ENCODE peak calls at places on chromosome 1, in four cellular contexts. P is HL-60; Z is fibroblast of mammary gland; H is activated CD8-positive, alpha-beta memory T cell treated with anti-CD3 and anti-CD28 coated beads, Interleukin-2, amount 50 U/mL, for 48 hours. C is an unnamed sample.
A peak's percentile ranks its signal among the peaks of the same experiment; 100 is the strongest.

GRCh38 chr1:205567716-205568115 is 63.2 kb downstream of the CDK18 start:
- DNase-seq in P (no peak), Z (no peak), H (peak; percentile 44), C (no peak)

GRCh38 chr1:48776400-48777218 is at the start of gene BEND5:
- DNase-seq in P (no peak), Z (no peak), H (peak; percentile 79), C (no peak)

GRCh38 chr1:227754958-227755357 is 19.7 kb downstream of the SNAP47 start:
- DNase-seq in P (no peak), Z (no peak), H (no peak), C (no peak)

GRCh38 chr1:32345289-32345827 is 9.3 kb upstream of the MARCKSL1 start:
- DNase-seq in P (no peak), Z (peak; percentile 28), H (no peak), C (no peak)

GRCh38 chr1:160626560-160627342 is 20.1 kb downstream of the SLAMF1 start:
- DNase-seq in P (no peak), Z (no peak), H (no peak), C (no peak)

GRCh38 chr1:2593251-2593878 is 6.8 kb downstream of the PRXL2B start:
- DNase-seq in P (no peak), Z (no peak), H (no peak), C (no peak)

GRCh38 chr1:38589036-38589435 is 270.5 kb downstream of the RRAGC start:
- DNase-seq in P (no peak), Z (peak; percentile 14), H (no peak), C (no peak)

GRCh38 chr1:170662561-170662971 is 1.4 kb upstream of the PRRX1 start:
- DNase-seq in P (no peak), Z (peak; percentile 58), H (no peak), C (no peak)

GRCh38 chr1:198806861-198807260 is 168.0 kb downstream of the PTPRC start:
- DNase-seq in P (no peak), Z (no peak), H (no peak), C (no peak)

C was measured in osteocyte.